ENCODE peak calls at places on chromosomes 5 and 9, in seven cellular contexts. P is RWPE1, D is kidney, C is transverse colon, T is choroid plexus epithelial cell, X is Panc1, A is HFFc6. S is an unnamed sample.

GRCh38 chr9:95087659-95088242 is 229.8 kb downstream of the FANCC start:
- DNase-seq in P (peak), D (no peak), C (peak), T (peak), X (no peak), A (peak), S (no peak)

GRCh38 chr9:81473206-81473605 is 216.1 kb downstream of the TLE1 start:
- DNase-seq in P (no peak), D (no peak), C (no peak), T (no peak), X (no peak), A (no peak), S (no peak)

GRCh38 chr9:134930404-134930803 is 12.7 kb upstream of the FCN1 start:
- DNase-seq in P (no peak), D (peak), C (peak), T (no peak), X (no peak), A (no peak), S (no peak)

GRCh38 chr5:125190232-125191051 is 444.0 kb upstream of the ZNF608 start:
- DNase-seq in P (no peak), D (no peak), C (no peak), T (no peak), X (no peak), A (peak), S (peak)

GRCh38 chr5:124735169-124735858 is 11.1 kb downstream of the ZNF608 start:
- DNase-seq in P (no peak), D (no peak), C (peak), T (peak), X (no peak), A (peak), S (peak)

GRCh38 chr9:129406278-129407225 is 214.3 kb downstream of the C9orf50 start:
- DNase-seq in P (peak), D (peak), C (peak), T (no peak), X (no peak), A (no peak), S (no peak)

GRCh38 chr5:102722930-102723329 is 32.2 kb upstream of the PAM start:
- DNase-seq in P (no peak), D (no peak), C (no peak), T (peak), X (no peak), A (peak), S (no peak)

GRCh38 chr9:113337714-113338113 is 2.4 kb downstream of the WDR31 start:
- DNase-seq in P (no peak), D (no peak), C (no peak), T (no peak), X (no peak), A (no peak), S (no peak)

GRCh38 chr5:87770601-87771121 is 357.9 kb upstream of the CCNH start:
- DNase-seq in P (no peak), D (no peak), C (no peak), T (no peak), X (no peak), A (no peak), S (no peak)

GRCh38 chr9:133590231-133590855 is 18.8 kb downstream of the FAM163B start:
- DNase-seq in P (no peak), D (peak), C (no peak), T (no peak), X (no peak), A (no peak), S (no peak)

GRCh38 chr5:119136666-119137318 is 65.9 kb downstream of the DMXL1 start:
- DNase-seq in P (no peak), D (no peak), C (no peak), T (no peak), X (no peak), A (no peak), S (no peak)

GRCh38 chr5:45376463-45376862 is 319.7 kb downstream of the HCN1 start:
- DNase-seq in P (no peak), D (no peak), C (no peak), T (peak), X (no peak), A (no peak), S (no peak)

GRCh38 chr5:68406767-68407232 is 191.2 kb downstream of the PIK3R1 start:
- DNase-seq in P (no peak), D (peak), C (peak), T (no peak), X (no peak), A (no peak), S (no peak)

GRCh38 chr9:101674165-101674564 is 64.3 kb downstream of the GRIN3A start:
- DNase-seq in P (no peak), D (no peak), C (no peak), T (no peak), X (no peak), A (no peak), S (no peak)

GRCh38 chr5:61450880-61451279 is 118.8 kb downstream of the ZSWIM6 start:
- DNase-seq in P (peak), D (no peak), C (no peak), T (peak), X (peak), A (peak), S (peak)

GRCh38 chr5:10671041-10672008 is 89.7 kb downstream of the DAP start:
- DNase-seq in P (no peak), D (no peak), C (no peak), T (no peak), X (no peak), A (no peak), S (no peak)

GRCh38 chr9:116855881-116856662 is 169.0 kb downstream of the TRIM32 start:
- DNase-seq in P (peak), D (peak), C (no peak), T (no peak), X (no peak), A (no peak), S (no peak)

GRCh38 chr9:76905984-76906861 is at the start of gene PRUNE2:
- DNase-seq in P (peak), D (peak), C (peak), T (peak), X (no peak), A (peak), S (peak)

GRCh38 chr9:138102246-138103051 is 224.9 kb downstream of the CACNA1B start:
- DNase-seq in P (no peak), D (peak), C (no peak), T (no peak), X (no peak), A (no peak), S (no peak)

GRCh38 chr9:138101444-138102234 is 224.1 kb downstream of the CACNA1B start:
- DNase-seq in P (no peak), D (peak), C (no peak), T (no peak), X (no peak), A (no peak), S (no peak)

GRCh38 chr9:138099803-138100598 is 222.4 kb downstream of the CACNA1B start:
- DNase-seq in P (no peak), D (peak), C (no peak), T (no peak), X (no peak), A (no peak), S (no peak)

GRCh38 chr9:138098908-138099791 is 221.6 kb downstream of the CACNA1B start:
- DNase-seq in P (no peak), D (peak), C (no peak), T (no peak), X (no peak), A (no peak), S (no peak)

DNA sequence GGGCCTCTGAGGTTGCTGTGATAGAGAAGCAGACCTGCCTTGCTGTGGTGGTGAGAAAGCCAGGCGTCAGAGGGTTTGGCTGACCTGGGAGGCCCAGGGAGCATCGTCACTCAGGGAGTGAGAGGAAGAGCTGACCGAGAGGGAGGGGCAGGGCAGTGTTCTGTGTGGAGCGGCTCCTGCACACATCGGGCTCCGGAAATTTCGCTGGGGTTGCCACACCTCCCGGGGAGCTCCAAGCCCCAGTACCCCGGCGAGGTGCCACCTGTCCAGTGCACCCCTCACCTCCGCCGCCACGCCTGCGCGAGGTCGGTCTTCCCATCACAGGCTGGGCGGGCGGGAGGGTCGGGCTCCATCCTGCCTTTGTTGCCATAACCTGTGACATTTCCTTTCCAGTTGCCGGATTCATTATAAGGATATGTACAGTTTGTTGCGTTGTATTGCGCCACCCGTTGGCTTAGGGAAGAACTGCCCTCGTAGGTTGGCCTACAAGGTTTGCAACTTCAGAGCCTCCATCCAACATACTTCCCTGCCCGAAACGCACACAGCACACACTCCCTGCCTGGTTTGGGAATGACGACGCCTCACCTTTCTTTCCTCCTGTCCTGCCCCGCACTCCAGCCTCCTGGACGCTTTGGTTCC is 223.2 kb downstream of the CACNA1B start:
- DNase-seq in P (no peak), D (peak), C (no peak), T (no peak), X (no peak), A (no peak), S (no peak)
- TF ChIP-seq CTCF in P (no peak), D (no peak), C (no peak), T (no peak), X (no peak), A (no peak), S (no peak)

GRCh38 chr5:77986261-77986660 is 210.1 kb upstream of the TBCA start:
- DNase-seq in P (no peak), D (no peak), C (no peak), T (no peak), X (no peak), A (no peak), S (no peak)

GRCh38 chr5:77984587-77984986 is 208.4 kb upstream of the TBCA start:
- DNase-seq in P (no peak), D (no peak), C (no peak), T (no peak), X (no peak), A (no peak), S (no peak)

GRCh38 chr5:77987331-77987730 is 211.2 kb upstream of the TBCA start:
- DNase-seq in P (no peak), D (no peak), C (no peak), T (no peak), X (no peak), A (no peak), S (no peak)

GRCh38 chr5:77985247-77985646 is 209.1 kb upstream of the TBCA start:
- DNase-seq in P (no peak), D (no peak), C (no peak), T (no peak), X (no peak), A (no peak), S (no peak)

DNA sequence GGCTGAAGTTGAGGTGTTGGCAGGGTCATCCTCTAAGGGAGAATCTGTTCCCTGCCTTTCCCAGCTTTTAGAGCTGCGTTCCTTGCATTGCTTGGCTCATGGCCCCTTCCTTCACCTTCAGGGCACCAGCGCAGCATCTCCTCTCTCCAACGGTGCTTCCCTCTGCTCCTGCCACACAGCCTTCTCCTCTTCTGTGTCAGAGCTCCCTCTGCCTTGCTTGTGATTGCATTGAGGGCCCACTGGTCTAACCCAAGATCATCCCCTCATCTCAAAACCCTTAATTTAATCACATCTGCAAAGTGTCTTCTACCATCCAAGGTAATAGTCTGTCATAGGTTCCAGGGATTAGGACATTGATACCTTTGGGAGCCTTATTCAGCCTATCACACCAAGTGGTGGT is 205.7 kb upstream of the TBCA start:
- DNase-seq in P (no peak), D (no peak), C (no peak), T (no peak), X (no peak), A (no peak), S (no peak)
- TF ChIP-seq CTCF in P (no peak), D (no peak), C (no peak), T (no peak), X (peak), A (no peak), S (no peak)

GRCh38 chr5:139190125-139190524 is 8.0 kb downstream of the SIL1 start:
- DNase-seq in P (no peak), D (no peak), C (no peak), T (peak), X (no peak), A (no peak), S (peak)

GRCh38 chr5:139188558-139189270 is 9.5 kb downstream of the SIL1 start:
- DNase-seq in P (no peak), D (no peak), C (no peak), T (no peak), X (no peak), A (no peak), S (no peak)

GRCh38 chr5:139194486-139194885 is 3.7 kb downstream of the SIL1 start:
- DNase-seq in P (no peak), D (no peak), C (no peak), T (no peak), X (no peak), A (no peak), S (no peak)

GRCh38 chr5:139197710-139198669 is at the start of gene SIL1:
- DNase-seq in P (peak), D (peak), C (peak), T (peak), X (peak), A (peak), S (peak)

GRCh38 chr5:139193928-139194327 is 4.2 kb downstream of the SIL1 start:
- DNase-seq in P (no peak), D (no peak), C (no peak), T (peak), X (no peak), A (no peak), S (no peak)
- TF ChIP-seq CTCF in P (no peak), D (no peak), C (peak), T (peak), X (no peak), A (peak), S (no peak)

GRCh38 chr9:7273575-7273974 is 515.8 kb downstream of the KDM4C start:
- DNase-seq in P (no peak), D (no peak), C (no peak), T (peak), X (no peak), A (peak), S (no peak)
- TF ChIP-seq CTCF in P (no peak), D (no peak), C (peak), T (peak), X (no peak), A (peak), S (peak)

GRCh38 chr5:116063950-116064349 is 20.9 kb upstream of the COMMD10 start:
- DNase-seq in P (no peak), D (no peak), C (no peak), T (peak), X (no peak), A (no peak), S (no peak)
- TF ChIP-seq CTCF in P (no peak), D (no peak), C (no peak), T (no peak), X (no peak), A (no peak), S (no peak)

DNA sequence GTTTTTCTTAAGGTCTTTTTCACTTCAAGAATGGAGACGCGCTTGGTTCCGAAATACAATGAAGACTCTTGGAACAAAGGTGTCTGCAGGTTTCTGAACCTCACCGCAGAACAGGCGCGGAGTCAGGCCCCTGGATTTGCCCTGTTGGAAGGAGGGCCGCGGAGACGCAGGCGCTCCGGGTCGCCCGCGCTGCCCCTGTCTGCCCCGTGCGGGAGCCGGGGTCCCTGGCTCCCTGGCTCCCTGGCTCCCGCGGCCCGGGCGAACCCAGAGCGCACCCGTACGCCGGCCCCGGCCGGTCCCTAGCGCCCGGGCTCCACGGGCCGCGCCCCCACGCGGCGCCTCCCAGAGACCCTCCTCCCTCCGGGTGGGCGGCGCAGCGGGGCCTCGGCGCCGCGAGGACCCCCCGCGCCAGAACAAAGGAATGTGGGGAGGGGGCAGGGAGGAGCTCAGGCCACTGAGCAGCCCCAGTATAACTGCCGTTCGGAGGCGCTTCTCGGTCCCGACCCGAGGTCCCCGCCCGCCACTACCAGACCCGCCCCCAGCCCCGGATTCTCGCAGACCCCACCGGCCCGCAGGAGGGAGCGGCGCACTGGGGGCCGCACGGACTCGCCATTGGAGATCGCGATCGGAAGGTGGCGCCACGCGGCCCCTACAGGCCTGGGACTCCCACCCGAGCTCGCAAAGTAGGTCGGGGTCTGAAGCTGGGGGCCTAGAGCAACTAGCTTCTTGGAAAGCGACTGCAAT is 2.4 kb downstream of the NFIL3 start:
- DNase-seq in P (peak), D (peak), C (peak), T (peak), X (no peak), A (no peak), S (no peak)
- TF ChIP-seq CTCF in P (peak), D (peak), C (peak), T (peak), X (peak), A (peak), S (peak)

DNA sequence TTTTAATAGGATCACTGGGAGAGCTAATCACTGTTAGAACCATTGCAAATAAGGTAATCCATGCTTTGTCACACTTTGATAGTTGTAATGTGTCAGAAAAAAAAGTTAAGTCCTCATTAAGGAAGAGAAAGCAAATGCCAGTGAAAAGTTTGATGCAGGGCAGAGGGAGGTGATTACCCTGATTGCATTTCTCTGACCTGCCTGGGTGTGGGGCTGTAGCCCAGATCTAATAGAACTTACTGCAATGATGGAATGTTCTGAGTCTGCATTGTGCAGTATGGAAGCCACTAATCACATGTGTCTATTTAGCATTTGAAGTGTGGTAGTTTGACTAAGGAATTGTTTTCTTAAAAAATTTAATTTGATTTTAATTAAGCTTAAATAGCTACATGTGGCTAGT is 202.7 kb downstream of the ATP10B start:
- DNase-seq in P (peak), D (no peak), C (peak), T (no peak), X (peak), A (no peak), S (no peak)
- TF ChIP-seq CTCF in P (peak), D (peak), C (peak), T (no peak), X (peak), A (no peak), S (no peak)

DNA sequence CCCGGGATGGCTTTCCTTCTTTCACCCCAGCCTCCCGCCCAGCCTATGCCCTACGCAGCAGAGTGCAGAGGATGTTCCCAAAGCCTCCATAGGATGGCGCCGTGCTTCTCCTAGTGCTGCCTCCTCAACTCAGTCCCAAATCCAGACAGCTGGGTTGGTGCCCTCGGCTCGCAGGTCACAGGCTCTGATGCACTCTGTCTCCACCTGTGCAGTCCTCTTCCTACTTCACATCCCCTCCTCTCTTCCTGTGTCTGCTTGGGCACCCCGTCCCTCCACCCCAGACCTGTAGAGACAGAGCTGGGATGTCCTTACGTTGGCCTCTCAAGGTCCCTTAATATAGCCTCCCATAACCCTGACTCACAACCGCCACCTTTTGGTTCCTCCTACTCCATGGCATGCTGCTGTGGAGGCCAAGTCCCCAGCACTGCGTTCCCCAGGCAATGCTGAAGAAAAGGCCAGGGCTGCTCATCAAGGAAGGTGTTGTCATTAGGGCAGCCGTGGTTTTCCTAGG is 314.4 kb downstream of the GADD45G start:
- DNase-seq in P (no peak), D (no peak), C (peak), T (no peak), X (peak), A (no peak), S (no peak)
- TF ChIP-seq CTCF in P (no peak), D (peak), C (peak), T (no peak), X (peak), A (no peak), S (no peak)

GRCh38 chr9:4517274-4517673 is 27.0 kb downstream of the SLC1A1 start:
- DNase-seq in P (no peak), D (no peak), C (no peak), T (peak), X (no peak), A (no peak), S (no peak)

GRCh38 chr9:4514252-4515128 is 24.2 kb downstream of the SLC1A1 start:
- DNase-seq in P (no peak), D (no peak), C (no peak), T (no peak), X (no peak), A (no peak), S (no peak)

GRCh38 chr9:4515958-4516375 is 25.7 kb downstream of the SLC1A1 start:
- DNase-seq in P (no peak), D (no peak), C (no peak), T (peak), X (no peak), A (no peak), S (no peak)

DNA sequence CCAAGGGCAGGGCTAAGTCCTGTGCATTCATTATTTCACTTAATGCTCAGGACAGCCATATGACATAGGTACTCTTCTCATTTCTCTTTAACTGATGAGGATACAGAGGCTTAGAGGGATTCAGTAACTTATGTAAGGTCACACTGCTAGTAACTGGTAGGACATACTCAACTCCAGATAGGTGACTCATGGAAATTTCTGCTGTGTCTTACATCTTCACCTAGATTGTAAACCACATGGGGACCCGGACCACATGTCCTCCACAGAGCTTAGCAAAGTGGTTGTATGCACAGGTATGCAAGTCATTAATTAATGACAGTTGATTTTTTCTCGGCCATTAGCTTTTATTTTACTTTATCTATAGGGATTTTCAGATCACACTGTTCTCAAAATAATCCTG is 29.3 kb downstream of the SLC1A1 start:
- DNase-seq in P (no peak), D (no peak), C (no peak), T (no peak), X (no peak), A (no peak), S (no peak)
- TF ChIP-seq CTCF in P (no peak), D (no peak), C (no peak), T (no peak), X (no peak), A (no peak), S (no peak)